ENCODE peak calls at places on chromosome 3, in five cellular contexts. R, P, U, C and L are unnamed samples.

GRCh38 chr3:43405888-43406636 is 119.7 kb downstream of the SNRK start:
- DNase-seq in R (no peak), P (no peak), U (no peak), C (peak), L (no peak)

GRCh38 chr3:43256714-43257461 is 29.5 kb upstream of the SNRK start:
- DNase-seq in R (no peak), P (no peak), U (no peak), C (no peak), L (peak)

GRCh38 chr3:11716576-11717250 is 73.0 kb upstream of the VGLL4 start:
- DNase-seq in R (no peak), P (peak), U (no peak), C (no peak), L (peak)

GRCh38 chr3:51974277-51974962 is 444 bp upstream of the ABHD14A start:
- DNase-seq in R (no peak), P (no peak), U (no peak), C (peak), L (no peak)

GRCh38 chr3:134699141-134699711 is 48.4 kb upstream of the KY start:
- DNase-seq in R (no peak), P (no peak), U (no peak), C (no peak), L (no peak)

GRCh38 chr3:111723293-111723963 is 128.3 kb upstream of the ZBED2 start:
- DNase-seq in R (no peak), P (peak), U (no peak), C (no peak), L (no peak)

GRCh38 chr3:57911588-57911987 is 96.6 kb upstream of the FLNB start:
- DNase-seq in R (no peak), P (peak), U (peak), C (no peak), L (no peak)

GRCh38 chr3:66824450-66824849 is 173.7 kb upstream of the KBTBD8 start:
- DNase-seq in R (no peak), P (no peak), U (peak), C (no peak), L (no peak)

GRCh38 chr3:71227344-71227743 is 356.2 kb downstream of the FOXP1 start:
- DNase-seq in R (no peak), P (peak), U (no peak), C (peak), L (no peak)

GRCh38 chr3:106210923-106211322 is 342.1 kb upstream of the CBLB start:
- DNase-seq in R (no peak), P (no peak), U (no peak), C (no peak), L (no peak)

GRCh38 chr3:53379898-53380297 is 32.6 kb upstream of the DCP1A start:
- DNase-seq in R (no peak), P (no peak), U (no peak), C (no peak), L (no peak)

GRCh38 chr3:49747792-49748480 is 24.2 kb upstream of the GMPPB start:
- DNase-seq in R (no peak), P (peak), U (peak), C (no peak), L (no peak)

DNA sequence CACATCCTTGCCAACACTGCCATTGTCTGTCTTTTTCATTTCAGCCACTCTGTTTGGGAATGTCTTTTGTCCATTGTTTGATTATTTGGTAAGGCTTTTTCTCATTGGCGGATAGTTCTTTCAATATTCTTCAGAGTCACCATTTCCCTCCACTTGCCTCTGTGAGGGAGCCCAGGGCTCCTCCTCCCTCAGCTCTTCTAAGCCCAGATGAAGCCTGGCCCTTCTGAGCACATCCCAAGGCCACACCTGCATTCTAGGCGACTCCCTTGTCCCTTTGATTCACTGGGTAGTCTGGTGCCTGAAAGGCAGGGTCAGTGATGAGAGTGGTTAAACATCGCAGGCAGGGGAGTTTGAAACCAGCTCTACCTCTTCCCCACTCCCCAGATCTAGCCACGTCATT is 12.4 kb upstream of the LTF start:
- DNase-seq in R (no peak), P (no peak), U (no peak), C (no peak), L (no peak)
- TF ChIP-seq MYC in R (no peak), P (no peak), U (no peak), C (no peak), L (no peak)

GRCh38 chr3:152350139-152350538 is 81.4 kb downstream of the MBNL1 start:
- DNase-seq in R (no peak), P (no peak), U (no peak), C (peak), L (no peak)

GRCh38 chr3:152350764-152351163 is 82.0 kb downstream of the MBNL1 start:
- DNase-seq in R (no peak), P (no peak), U (no peak), C (no peak), L (no peak)

GRCh38 chr3:152346740-152347139 is 78.0 kb downstream of the MBNL1 start:
- DNase-seq in R (no peak), P (no peak), U (no peak), C (peak), L (no peak)

GRCh38 chr3:152349397-152349796 is 80.7 kb downstream of the MBNL1 start:
- DNase-seq in R (no peak), P (no peak), U (no peak), C (no peak), L (no peak)

GRCh38 chr3:152348436-152349177 is 79.9 kb downstream of the MBNL1 start:
- DNase-seq in R (no peak), P (peak), U (no peak), C (peak), L (no peak)
- H3K4me3 ChIP-seq in R (no peak), P (no peak), U (no peak), C (no peak), L (no peak)

DNA sequence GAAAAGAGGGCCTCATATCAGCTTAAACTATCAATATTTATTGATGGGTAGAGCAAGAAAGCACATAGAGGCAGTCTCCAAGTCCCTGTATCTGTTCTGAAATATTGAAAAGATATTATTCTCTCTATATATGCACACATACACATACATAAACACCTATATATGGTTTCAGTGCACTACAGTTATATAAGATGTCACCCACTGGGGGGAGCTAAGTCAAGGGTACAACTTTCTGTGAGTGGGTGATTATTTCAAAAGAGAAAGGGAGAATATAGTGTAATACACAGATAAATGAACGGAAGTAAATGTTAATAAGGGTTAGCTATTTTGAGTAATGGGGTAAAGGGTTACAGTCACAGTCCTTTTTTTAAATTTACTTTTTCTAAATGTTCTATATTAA is 8.8 kb downstream of the SNTN start:
- DNase-seq in R (no peak), P (no peak), U (no peak), C (peak), L (peak)
- TF ChIP-seq CTCF in R (no peak), P (no peak), U (no peak), C (no peak), L (peak)

GRCh38 chr3:112752092-112752512 is 94.6 kb downstream of the CD200R1L start:
- DNase-seq in R (no peak), P (no peak), U (no peak), C (no peak), L (no peak)
- TF ChIP-seq MYC in R (no peak), P (no peak), U (no peak), C (no peak), L (no peak)

GRCh38 chr3:165206454-165207266 is 10.5 kb upstream of the SLITRK3 start:
- DNase-seq in R (peak), P (peak), U (peak), C (peak), L (peak)
- H3K4me3 ChIP-seq in R (peak), P (no peak), U (no peak), C (no peak), L (no peak)

DNA sequence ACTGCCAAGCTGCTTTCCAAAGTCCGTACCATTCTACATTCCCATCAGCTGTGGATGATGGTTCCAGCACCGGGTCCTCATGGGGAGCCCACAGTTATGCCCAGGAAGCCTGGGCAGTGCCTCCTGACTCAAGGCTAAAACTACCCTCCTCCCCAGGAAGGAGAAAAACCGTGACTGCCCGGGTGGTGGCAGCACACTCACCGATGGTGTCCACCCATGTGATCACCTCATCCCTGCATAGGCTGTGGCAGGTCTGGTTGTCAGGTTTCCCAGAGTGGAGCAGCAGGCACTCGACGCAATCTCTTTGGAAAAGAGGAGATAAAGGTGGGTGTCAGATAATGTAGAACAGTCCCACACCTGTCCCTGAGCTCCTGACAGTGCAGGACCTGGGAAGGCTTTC is 38.6 kb downstream of the UMPS start:
- DNase-seq in R (peak), P (no peak), U (peak), C (peak), L (peak)
- TF ChIP-seq CTCF in R (peak), P (peak), U (peak), C (peak), L (peak)